ENCODE peak calls at places on chromosomes 3 and 15, in six cellular contexts. E is brain microvascular endothelial cell, S is AG04450, N is A549, C is body of pancreas, W is fibroblast of pulmonary artery. J is an unnamed sample.

GRCh38 chr3:127628788-127629456 is at the start of gene PODXL2:
- DNase-seq in N (peak), W (peak), C (peak), E (no peak), S (no peak), J (no peak)

GRCh38 chr3:72584262-72584661 is 264.0 kb downstream of the SHQ1 start:
- DNase-seq in N (no peak), S (no peak), C (no peak), E (no peak), W (no peak), J (no peak)

GRCh38 chr3:120350431-120350941 is 1.3 kb upstream of the LRRC58 start:
- DNase-seq in S (peak), E (no peak), W (peak), N (peak), C (peak), J (peak)

GRCh38 chr15:58038426-58039106 is 26.9 kb downstream of the ALDH1A2 start:
- DNase-seq in E (peak), C (peak), N (no peak), S (no peak), W (peak), J (peak)

GRCh38 chr3:171480526-171480925 is 20.3 kb upstream of the TNIK start:
- DNase-seq in E (no peak), W (no peak), S (no peak), C (no peak), N (no peak), J (no peak)

GRCh38 chr3:193857996-193858395 is 265.0 kb downstream of the OPA1 start:
- DNase-seq in S (peak), E (no peak), W (peak), C (no peak), N (no peak), J (peak)

GRCh38 chr3:178082508-178082907 is 453.7 kb upstream of the KCNMB2 start:
- DNase-seq in E (no peak), W (no peak), C (no peak), S (no peak), N (no peak), J (no peak)

GRCh38 chr3:53238051-53238850 is 17.6 kb downstream of the TKT start:
- DNase-seq in N (peak), C (peak), S (peak), W (peak), E (peak), J (peak)

GRCh38 chr3:33642806-33643205 is 75.2 kb downstream of the CLASP2 start:
- DNase-seq in W (no peak), N (no peak), E (no peak), S (no peak), C (no peak), J (no peak)

GRCh38 chr3:32195995-32196540 is 42.4 kb upstream of the CMTM8 start:
- DNase-seq in C (peak), E (no peak), W (no peak), N (no peak), S (no peak), J (no peak)

GRCh38 chr3:5160926-5161858 is 26.3 kb upstream of the EDEM1 start:
- DNase-seq in S (no peak), C (no peak), E (peak), N (no peak), W (peak), J (no peak)

GRCh38 chr3:169264711-169265110 is 398.8 kb downstream of the MECOM start:
- DNase-seq in C (peak), N (no peak), W (peak), S (no peak), E (peak), J (no peak)

GRCh38 chr15:85164841-85165466 is 183.3 kb downstream of the PDE8A start:
- DNase-seq in C (no peak), N (no peak), S (no peak), E (no peak), W (no peak), J (no peak)

GRCh38 chr15:74545776-74546656 is 5.0 kb downstream of the ARID3B start:
- DNase-seq in C (peak), E (peak), N (peak), S (peak), W (peak), J (peak)

GRCh38 chr3:7433073-7433472 is 572.2 kb downstream of the GRM7 start:
- DNase-seq in N (no peak), S (no peak), E (no peak), W (no peak), C (peak), J (no peak)

GRCh38 chr3:54999159-54999558 is 71.3 kb upstream of the LRTM1 start:
- DNase-seq in W (peak), C (no peak), S (peak), N (peak), E (peak), J (peak)

DNA sequence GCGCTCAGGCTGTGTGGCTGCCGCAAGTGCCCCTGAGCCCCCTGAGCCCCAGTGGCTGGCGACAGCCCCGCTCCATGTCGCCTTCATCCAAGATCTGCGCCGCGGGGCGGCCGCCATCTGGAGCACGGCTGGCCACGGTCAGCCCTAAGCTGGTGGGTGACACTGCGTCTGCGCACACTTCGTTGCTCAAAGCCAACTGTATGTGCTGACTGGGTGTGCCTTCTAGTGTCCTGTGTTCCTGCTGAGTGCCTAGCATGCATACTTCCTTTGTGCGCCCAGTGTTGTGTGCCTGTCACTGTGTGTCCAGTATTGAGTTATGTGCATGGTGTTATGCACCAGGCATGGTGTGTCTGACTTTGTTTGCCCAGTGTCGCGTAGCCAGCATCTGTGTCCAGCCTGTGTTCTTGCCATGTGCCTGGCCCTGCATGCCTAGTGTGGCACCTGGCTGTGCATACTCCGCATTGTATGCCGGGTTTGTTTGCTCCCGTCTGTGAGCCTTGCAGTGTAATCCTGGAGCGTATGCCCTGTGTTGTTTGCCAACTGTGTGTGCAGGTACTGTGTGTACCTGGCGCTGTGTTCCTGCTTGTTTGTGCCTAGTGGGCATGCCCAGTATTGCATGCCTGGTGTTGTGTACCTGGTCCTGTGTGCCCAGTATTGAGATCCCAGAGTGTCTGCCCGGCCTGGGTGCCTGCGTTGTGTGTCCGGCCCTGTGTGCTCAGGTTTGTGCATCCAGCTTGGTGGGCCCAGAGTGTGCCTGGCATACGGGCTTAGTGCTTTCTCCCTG is 54.7 kb upstream of the CHRNA7 start:
- DNase-seq in S (no peak), N (no peak), C (peak), E (no peak), W (peak), J (no peak)
- H3K4me3 ChIP-seq in S (no peak), N (peak), C (no peak), E (peak), W (no peak), J (no peak)

DNA sequence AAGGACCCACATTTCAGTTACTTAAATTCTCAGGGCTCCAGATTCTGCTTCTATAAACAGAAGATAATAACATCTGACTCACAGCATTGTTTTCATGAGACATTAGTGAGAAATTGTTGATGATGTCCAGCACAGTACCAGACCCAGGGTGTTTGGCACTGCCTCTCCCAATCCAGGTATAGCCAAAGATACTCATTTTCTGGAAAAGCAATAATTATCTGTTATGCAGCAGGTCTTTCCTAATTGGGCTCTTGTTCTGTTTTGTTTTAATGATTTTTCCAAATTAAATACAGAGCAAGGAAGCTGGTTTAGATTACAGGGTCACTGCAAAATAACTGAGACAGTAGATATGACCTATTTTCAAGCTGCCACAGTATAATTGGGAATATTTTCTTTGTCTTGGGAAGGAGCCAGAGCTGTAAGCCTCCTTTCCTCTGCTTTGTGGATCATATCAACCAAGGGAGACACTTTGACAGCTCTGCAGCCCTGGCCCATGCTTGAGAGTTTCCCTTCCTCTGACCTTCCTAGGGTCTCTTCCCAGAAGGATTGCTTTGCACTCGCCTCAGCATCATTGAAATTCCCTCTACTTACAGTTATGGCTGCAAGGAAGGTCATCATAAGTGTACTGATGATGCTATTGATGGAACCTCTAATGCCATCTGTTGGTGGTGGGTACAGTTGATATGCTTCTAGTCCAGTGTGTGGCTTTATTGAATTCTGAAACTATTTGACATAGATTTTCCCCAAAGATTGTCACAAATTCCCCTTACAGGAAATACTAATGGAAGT is 522.4 kb upstream of the ADAMTS9 start:
- DNase-seq in N (no peak), C (no peak), E (no peak), W (peak), S (no peak), J (no peak)
- TF ChIP-seq CTCF in N (no peak), C (no peak), E (no peak), W (no peak), S (no peak), J (no peak)

DNA sequence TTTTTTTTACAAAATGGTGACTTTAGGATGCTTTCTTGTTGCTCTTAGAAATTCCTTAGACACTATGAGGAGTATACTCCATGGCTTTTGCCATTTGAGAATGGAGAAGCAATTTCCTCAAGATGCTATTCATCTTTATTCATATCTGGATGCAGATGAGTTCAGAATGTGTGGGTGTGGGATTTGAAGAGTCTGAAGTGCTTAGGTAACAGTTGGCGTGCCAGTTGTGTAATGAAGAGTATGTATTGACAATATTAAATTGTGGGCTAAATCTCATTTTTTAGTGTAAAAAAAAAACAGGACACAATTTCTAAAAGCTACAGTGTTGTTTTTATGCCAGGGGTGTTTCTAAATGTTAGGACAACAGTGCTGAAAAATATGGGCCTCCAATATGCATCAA is 13.8 kb downstream of the LRRC3B start:
- DNase-seq in E (no peak), S (no peak), C (no peak), N (no peak), W (no peak), J (no peak)
- H3K4me3 ChIP-seq in E (no peak), S (no peak), C (no peak), N (no peak), W (no peak), J (no peak)

DNA sequence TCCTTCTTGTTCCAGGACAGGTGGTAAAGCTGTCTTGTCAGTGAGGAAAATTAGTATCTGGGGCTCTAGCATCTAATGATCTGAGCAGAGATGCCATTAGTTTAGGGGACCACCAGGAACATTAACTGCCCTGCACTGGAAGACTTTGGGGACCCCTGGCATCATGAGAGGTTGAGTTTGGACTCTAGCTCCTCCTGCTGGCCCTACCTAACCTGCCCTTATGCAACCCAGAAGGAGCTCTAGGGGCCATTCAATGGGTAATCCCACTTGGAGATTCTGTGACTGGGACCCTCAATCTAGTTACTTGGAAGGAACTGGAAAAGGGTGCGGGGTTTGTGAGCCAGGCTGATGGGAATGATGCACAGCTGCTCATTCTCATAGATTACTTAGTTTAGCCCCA is 451.0 kb downstream of the EPHB1 start:
- DNase-seq in C (no peak), W (no peak), E (no peak), N (no peak), S (no peak), J (no peak)
- TF ChIP-seq CTCF in C (no peak), W (no peak), E (no peak), N (no peak), S (no peak), J (peak)

DNA sequence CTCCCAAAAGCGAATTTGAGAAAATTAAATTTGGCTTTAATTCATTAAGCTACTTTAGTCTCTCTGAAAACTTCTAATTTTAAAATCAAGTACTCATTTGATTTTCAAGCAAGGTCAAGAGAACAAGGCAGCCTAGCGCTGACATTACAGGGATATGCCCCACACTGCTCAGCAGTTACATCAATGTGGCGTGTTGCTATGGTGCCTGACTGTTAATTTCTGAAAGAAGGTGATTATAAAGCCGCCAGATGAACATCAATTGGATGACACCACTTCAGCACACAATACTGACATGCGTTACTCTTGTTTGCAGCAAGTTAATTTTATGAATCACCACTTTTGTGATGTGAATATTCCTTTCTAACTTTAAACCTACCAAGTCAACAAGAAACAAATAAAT is 284.4 kb downstream of the FOXP1 start:
- DNase-seq in W (no peak), S (no peak), N (no peak), C (no peak), E (no peak), J (no peak)
- H3K4me3 ChIP-seq in W (no peak), S (no peak), N (no peak), C (no peak), E (no peak), J (no peak)

GRCh38 chr3:108589998-108590323 is 439 bp downstream of the DZIP3 start:
- DNase-seq in N (no peak), W (no peak), S (no peak), C (no peak), E (no peak), J (no peak)

GRCh38 chr3:108595304-108595703 is 5.8 kb downstream of the DZIP3 start:
- DNase-seq in E (no peak), S (no peak), W (no peak), N (no peak), C (no peak), J (no peak)

GRCh38 chr3:108590443-108590842 is 921 bp downstream of the DZIP3 start:
- DNase-seq in E (no peak), N (no peak), S (no peak), W (no peak), C (no peak), J (no peak)

GRCh38 chr3:108588616-108589015 is 622 bp downstream of the CIP2A start:
- DNase-seq in E (no peak), C (no peak), W (no peak), S (no peak), N (no peak), J (no peak)

DNA sequence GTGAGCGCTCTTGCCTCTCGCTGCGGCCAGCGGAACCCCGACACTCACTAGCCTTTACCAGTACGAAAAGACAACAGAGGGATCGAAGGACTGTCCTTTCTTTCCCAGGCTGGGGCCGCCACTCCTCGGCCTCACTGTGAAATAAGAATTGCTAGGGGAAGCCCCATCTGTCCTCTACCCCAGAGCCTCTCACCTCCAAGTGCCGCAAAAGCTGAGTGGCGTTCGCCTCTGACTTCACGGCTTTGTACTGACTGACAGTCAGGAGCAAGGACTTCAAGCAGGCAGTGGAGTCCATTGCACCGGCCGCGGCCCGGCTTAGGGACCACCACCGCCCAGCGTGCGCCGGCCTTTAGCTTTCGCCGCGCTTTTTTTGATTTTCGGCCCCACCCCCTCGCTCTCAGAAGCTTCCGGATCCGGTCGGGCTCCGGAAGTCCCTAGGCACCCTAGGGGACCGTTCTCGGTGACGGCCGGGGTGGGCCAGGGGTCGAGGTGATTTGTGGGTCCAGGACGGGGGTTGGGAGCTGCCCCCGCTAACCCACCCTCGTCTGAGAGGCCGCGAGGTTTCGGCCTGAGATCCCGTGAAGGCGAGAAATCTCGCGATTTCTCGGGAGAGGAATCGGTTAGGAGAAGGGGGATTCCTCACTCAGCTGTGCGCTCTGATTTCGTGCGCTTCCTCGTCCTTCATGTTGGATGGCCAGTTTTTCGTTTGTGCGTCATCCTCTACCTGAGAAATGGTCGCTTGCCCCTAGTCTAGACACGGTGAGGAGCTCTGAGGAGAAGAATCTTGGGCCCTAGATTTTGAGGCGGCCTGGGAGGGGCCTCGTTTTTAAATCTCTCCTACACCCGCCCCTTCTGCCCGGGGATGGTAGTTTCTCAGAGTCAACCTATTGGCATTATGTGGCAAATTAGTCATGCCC is at the start of the genes CIP2A and DZIP3:
- DNase-seq in W (peak), E (peak), S (peak), N (peak), C (peak), J (peak)
- TF ChIP-seq CTCF in W (no peak), E (no peak), S (no peak), N (no peak), C (peak), J (no peak)

DNA sequence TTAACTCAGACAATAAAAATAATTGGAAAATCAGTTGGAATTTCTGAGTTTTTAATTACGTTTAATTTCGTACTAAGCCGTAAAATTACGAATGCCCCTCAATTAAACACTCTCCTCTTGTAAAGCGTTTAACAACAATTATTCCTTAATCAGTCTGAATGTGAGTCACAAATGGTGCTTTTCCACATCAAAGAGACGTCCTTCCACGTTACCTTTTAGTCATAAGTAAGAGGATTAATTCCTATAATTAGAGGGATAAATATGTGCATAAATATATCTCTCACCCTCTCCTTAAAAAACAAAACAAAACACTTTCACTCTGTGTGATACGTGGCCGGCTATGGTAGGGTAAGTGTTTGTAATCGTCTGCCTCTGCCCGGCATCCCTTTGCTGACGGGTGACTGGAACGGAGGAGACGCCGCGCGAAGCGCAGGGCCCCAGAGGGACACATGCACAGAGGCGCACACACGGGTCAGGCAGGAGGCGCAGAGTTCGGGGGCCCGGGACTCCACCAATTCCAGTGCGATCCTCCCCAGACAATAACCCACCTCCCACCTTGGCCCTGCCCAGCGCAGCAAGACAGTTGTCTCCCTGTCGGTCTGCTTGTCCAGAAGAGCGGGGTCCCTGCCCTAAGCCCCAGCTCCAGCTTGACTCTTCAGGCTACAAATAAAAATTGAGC is 9.7 kb upstream of the MEIS2 start:
- DNase-seq in E (no peak), C (peak), W (peak), S (no peak), N (no peak), J (no peak)
- H3K4me3 ChIP-seq in E (peak), C (no peak), W (peak), S (peak), N (no peak), J (no peak)

GRCh38 chr15:61051570-61052031 is 177.5 kb downstream of the RORA start:
- DNase-seq in C (peak), N (peak), S (peak), W (peak), E (peak), J (no peak)
- TF ChIP-seq CTCF in C (peak), N (peak), S (peak), W (peak), E (peak), J (peak)

GRCh38 chr3:56790016-56790950 is 11.5 kb downstream of the ARHGEF3 start:
- DNase-seq in N (no peak), W (no peak), E (no peak), S (no peak), C (no peak), J (no peak)
- H3K4me3 ChIP-seq in N (no peak), W (no peak), E (no peak), S (no peak), C (no peak), J (no peak)